ENCODE peak calls at places on chromosomes 16 and 17, in four cellular contexts. O, Q, F and T are unnamed samples.
A peak's percentile ranks its signal among the peaks of the same experiment; 100 is the strongest.

GRCh38 chr17:63309021-63309420 is 137.1 kb downstream of the CYB561 start:
- DNase-seq in O (no peak), F (no peak), Q (no peak), T (no peak)

GRCh38 chr16:31477220-31478216 is 5.4 kb upstream of the SLC5A2 start:
- DNase-seq in O (peak; percentile 86), F (peak; percentile 92), Q (peak; percentile 87), T (no peak)

GRCh38 chr16:57304169-57305061 is 19.9 kb upstream of the PLLP start:
- DNase-seq in O (peak; percentile 77), Q (peak; percentile 50), F (no peak), T (no peak)

GRCh38 chr16:54886078-54886477 is 44.6 kb upstream of the IRX5 start:
- DNase-seq in F (no peak), Q (no peak), O (no peak), T (no peak)

GRCh38 chr17:1039511-1040215 is 42.7 kb downstream of the TIMM22 start:
- DNase-seq in F (peak; percentile 95), O (peak; percentile 75), Q (peak; percentile 47), T (no peak)

GRCh38 chr16:12057276-12057675 is 80.7 kb downstream of the SNX29 start:
- DNase-seq in O (no peak), F (no peak), Q (peak; percentile 6), T (no peak)

GRCh38 chr17:65455972-65456343 is 105.5 kb downstream of the AXIN2 start:
- DNase-seq in O (no peak), Q (peak; percentile 71), F (no peak), T (no peak)

GRCh38 chr16:87406495-87407088 is 14.5 kb downstream of the MAP1LC3B start:
- DNase-seq in Q (no peak), O (no peak), F (peak; percentile 44), T (no peak)

GRCh38 chr17:7843536-7844291 is 9.7 kb downstream of the KDM6B start:
- DNase-seq in F (peak; percentile 95), O (peak; percentile 92), Q (peak; percentile 93), T (peak; percentile 93)

GRCh38 chr17:62720126-62720850 is 87.8 kb downstream of the MARCHF10 start:
- DNase-seq in F (no peak), O (no peak), Q (peak; percentile 51), T (no peak)

GRCh38 chr17:40648326-40648968 is 829 bp upstream of the SMARCE1 start:
- DNase-seq in F (no peak), O (peak; percentile 37), Q (no peak), T (no peak)

GRCh38 chr16:84596801-84597517 is 20.9 kb downstream of the COTL1 start:
- DNase-seq in Q (no peak), F (no peak), O (no peak), T (no peak)

GRCh38 chr16:84594725-84595038 is 23.2 kb downstream of the COTL1 start:
- DNase-seq in Q (no peak), O (no peak), F (no peak), T (no peak)

GRCh38 chr16:84595052-84595481 is 22.8 kb downstream of the COTL1 start:
- DNase-seq in O (peak; percentile 87), Q (no peak), F (no peak), T (no peak)

GRCh38 chr16:84597518-84598390 is 20.1 kb downstream of the COTL1 start:
- DNase-seq in F (no peak), O (no peak), Q (no peak), T (no peak)

DNA sequence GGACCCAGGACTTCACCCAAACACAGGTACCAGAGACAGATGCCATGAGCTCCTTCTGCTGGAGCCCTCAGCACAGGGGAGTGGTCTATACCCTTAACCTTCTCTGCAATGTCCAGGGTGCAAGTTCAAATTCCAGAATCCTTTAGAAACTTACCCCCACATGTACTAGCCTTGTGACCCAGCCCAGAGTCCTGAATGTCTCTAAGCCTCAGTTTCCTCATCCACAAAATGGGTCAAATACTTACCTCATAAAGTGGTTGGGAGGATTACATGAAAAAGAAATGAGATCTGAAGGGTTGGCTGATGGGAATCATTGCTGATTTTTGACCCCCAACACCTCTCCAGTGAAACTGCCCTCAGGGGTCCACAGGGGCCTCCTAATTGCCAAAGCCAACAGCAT is 21.7 kb downstream of the COTL1 start:
- DNase-seq in O (no peak), F (no peak), Q (no peak), T (no peak)
- H3K4me1 ChIP-seq in O (peaks cover 86% of the 10 kb centered on the region), F (peaks cover 30% of the 10 kb centered on the region), Q (peaks cover 8% of the 10 kb centered on the region), T (peaks cover 81% of the 10 kb centered on the region)

DNA sequence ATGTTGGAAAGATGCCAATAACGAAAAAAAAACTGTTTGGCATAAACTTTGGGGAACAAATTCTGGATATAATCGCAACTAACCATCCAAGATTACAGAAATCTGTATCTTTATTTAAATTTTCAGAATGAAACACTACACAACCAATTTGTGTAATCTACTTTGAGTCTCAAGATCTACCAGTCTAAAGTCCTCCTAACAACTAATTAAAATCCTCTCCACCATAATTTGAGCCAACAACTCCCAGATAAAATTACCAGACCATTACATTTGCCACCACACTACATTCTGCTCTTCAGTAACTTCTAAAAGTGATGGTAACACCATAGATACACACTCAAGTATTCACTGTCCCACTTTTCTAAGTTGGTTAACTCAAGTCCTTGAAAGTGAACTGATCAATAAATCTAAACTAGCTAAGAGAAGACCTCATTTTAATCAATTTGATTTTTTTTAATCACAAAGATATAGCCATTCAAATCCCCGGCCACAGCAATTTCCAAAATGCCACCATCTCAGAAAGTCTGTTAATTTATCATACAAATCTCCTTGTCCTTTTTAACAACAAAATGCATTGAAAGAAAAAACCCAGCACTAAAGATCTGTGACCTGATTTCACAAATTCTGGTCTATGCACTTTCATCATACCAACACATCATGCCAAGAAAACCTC is 1.9 kb downstream of the SIAH1 start:
- DNase-seq in F (no peak), O (no peak), Q (no peak), T (no peak)
- H3K27ac ChIP-seq in F (peak overlapping the region; percentile 99), O (peak overlapping the region; percentile 99), Q (no peak overlapping the region), T (no peak overlapping the region)

GRCh38 chr16:4636196-4636595 is 11.6 kb downstream of the MGRN1 start:
- DNase-seq in O (no peak), Q (no peak), F (no peak), T (no peak)
- H3K36me3 ChIP-seq in O (peaks cover 29% of the 10 kb centered on the region), Q (no peaks in the 10 kb centered on the region), F (no peaks in the 10 kb centered on the region), T (peaks cover 36% of the 10 kb centered on the region)

DNA sequence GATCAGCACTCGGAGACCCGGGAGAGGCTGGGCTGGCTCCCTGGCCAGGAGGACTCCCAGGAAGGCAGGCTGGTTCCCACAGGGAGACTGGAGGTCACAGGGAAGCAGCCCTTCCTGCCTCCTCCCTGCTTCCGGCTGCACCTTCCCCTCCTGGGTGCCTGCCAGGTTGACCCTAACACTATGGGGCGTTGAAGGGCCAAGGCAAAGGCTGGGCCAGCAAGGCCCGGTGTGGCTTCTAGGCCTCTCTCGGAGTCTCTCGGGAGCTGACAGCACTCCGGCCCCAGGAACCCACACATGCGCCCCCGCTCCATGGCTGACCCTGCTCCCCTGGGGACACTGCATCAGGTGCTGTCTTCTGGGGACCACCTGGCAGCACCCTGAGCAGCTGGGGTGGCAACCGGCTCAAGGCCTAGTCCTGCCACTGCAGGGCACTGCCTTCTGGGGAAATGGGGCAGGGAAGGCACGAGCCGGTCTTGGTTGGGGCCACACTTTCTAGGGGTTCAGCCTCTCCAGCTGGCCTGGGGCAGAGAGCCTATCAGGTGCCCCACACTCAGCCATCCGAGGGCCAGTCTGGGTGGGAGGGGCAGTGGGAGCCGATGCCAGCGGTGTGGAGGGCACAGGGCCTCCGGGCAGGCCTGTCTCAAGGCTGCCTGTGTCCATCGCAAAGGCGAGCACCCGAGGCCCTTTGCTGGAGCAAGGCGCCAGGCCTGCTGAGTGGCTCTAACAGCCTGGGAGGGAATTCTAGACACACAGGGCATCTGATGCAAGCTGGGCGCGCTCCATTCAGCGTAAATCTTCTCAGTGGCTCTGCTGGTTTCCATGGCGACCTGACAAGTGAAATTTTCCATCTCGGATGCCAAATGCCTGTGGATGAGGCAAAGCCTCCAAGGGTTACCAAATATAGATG is 5.6 kb upstream of the MTSS2 start:
- DNase-seq in O (peak; percentile 52), F (peak; percentile 75), Q (peak; percentile 87), T (no peak)
- H3K4me1 ChIP-seq in O (peaks cover 100% of the 10 kb centered on the region), F (peaks cover 63% of the 10 kb centered on the region), Q (peaks cover 6% of the 10 kb centered on the region), T (peaks cover 8% of the 10 kb centered on the region)